ENCODE peak calls at places on chromosomes 1 and 21, in seven cellular contexts. H, Q, N, L, A, G and D are unnamed samples.

GRCh38 chr1:203059485-203059884 is 26.3 kb downstream of the MYOG start:
- DNase-seq in H (no peak), Q (no peak), N (no peak), L (no peak), A (no peak), G (no peak), D (no peak)

GRCh38 chr1:102970496-102971078 is 137.7 kb downstream of the COL11A1 start:
- DNase-seq in H (peak; percentile 88), Q (peak; percentile 42), N (peak; percentile 79), L (peak; percentile 7), A (peak; percentile 64), G (no peak), D (no peak)

GRCh38 chr1:218658899-218659298 is 313.8 kb downstream of the TGFB2 start:
- DNase-seq in H (peak; percentile 83), Q (peak; percentile 30), N (peak; percentile 72), L (no peak), A (peak; percentile 93), G (no peak), D (no peak)

GRCh38 chr1:229621663-229622062 is 4.3 kb downstream of the TAF5L start:
- DNase-seq in H (peak; percentile 23), Q (no peak), N (peak; percentile 43), L (no peak), A (no peak), G (no peak), D (no peak)

GRCh38 chr1:229759037-229759435 is 133.0 kb downstream of the URB2 start:
- DNase-seq in H (peak; percentile 28), Q (no peak), N (peak; percentile 28), L (no peak), A (peak; percentile 28), G (no peak), D (no peak)

GRCh38 chr1:207034998-207035397 is 2.4 kb upstream of the C1orf116 start:
- DNase-seq in H (peak; percentile 68), Q (no peak), N (peak; percentile 73), L (no peak), A (peak; percentile 60), G (no peak), D (no peak)

GRCh38 chr1:211526101-211526500 is 34.1 kb upstream of the RD3 start:
- DNase-seq in H (no peak), Q (no peak), N (no peak), L (no peak), A (no peak), G (no peak), D (no peak)

GRCh38 chr1:161487483-161487827 is 17.8 kb upstream of the FCGR2A start:
- DNase-seq in H (peak; percentile 82), Q (no peak), N (peak; percentile 37), L (no peak), A (peak; percentile 25), G (no peak), D (no peak)

GRCh38 chr1:79667848-79668696 is 661.5 kb upstream of the ADGRL4 start:
- DNase-seq in H (no peak), Q (no peak), N (no peak), L (no peak), A (no peak), G (no peak), D (no peak)

GRCh38 chr1:16422041-16422440 is 15.2 kb downstream of the SPATA21 start:
- DNase-seq in H (no peak), Q (no peak), N (no peak), L (no peak), A (no peak), G (no peak), D (no peak)

GRCh38 chr1:1059494-1060280 is 14.4 kb downstream of the RNF223 start:
- DNase-seq in H (peak; percentile 69), Q (peak; percentile 70), N (peak; percentile 90), L (peak; percentile 78), A (peak; percentile 72), G (peak; percentile 97), D (peak; percentile 89)
- TF ChIP-seq CTCF in H (no peak), Q (no peak), N (no peak), L (no peak), A (no peak), G (no peak), D (no peak)

GRCh38 chr21:33350676-33351075 is 25.9 kb downstream of the IFNAR1 start:
- DNase-seq in H (no peak), Q (no peak), N (no peak), L (no peak), A (no peak), G (no peak), D (no peak)
- TF ChIP-seq CTCF in H (no peak), Q (no peak), N (no peak), L (no peak), A (no peak), G (no peak), D (no peak)

DNA sequence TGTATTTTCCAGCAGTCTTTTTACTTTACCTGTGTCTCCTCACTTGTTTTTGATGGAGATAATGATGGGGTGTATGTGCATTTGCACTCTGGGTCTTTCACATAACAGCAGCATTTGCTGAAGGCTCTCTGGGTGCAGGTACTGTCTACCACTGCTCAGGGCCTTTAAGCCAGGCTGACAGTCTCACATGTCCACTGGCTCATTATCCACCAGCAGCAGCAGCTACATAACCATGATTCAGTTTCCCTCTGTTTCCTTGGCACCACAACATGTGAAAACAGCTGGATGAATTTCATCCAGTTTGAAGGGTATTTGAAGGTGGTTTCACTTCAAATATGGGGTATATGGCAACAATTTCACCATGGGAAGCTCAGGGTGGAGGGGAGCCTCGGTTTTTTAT is 41.2 kb upstream of the ROR1 start:
- DNase-seq in H (peak; percentile 74), Q (peak; percentile 42), N (peak; percentile 52), L (no peak), A (peak; percentile 59), G (no peak), D (no peak)
- TF ChIP-seq CTCF in H (no peak), Q (no peak), N (no peak), L (no peak), A (no peak), G (no peak), D (no peak)

DNA sequence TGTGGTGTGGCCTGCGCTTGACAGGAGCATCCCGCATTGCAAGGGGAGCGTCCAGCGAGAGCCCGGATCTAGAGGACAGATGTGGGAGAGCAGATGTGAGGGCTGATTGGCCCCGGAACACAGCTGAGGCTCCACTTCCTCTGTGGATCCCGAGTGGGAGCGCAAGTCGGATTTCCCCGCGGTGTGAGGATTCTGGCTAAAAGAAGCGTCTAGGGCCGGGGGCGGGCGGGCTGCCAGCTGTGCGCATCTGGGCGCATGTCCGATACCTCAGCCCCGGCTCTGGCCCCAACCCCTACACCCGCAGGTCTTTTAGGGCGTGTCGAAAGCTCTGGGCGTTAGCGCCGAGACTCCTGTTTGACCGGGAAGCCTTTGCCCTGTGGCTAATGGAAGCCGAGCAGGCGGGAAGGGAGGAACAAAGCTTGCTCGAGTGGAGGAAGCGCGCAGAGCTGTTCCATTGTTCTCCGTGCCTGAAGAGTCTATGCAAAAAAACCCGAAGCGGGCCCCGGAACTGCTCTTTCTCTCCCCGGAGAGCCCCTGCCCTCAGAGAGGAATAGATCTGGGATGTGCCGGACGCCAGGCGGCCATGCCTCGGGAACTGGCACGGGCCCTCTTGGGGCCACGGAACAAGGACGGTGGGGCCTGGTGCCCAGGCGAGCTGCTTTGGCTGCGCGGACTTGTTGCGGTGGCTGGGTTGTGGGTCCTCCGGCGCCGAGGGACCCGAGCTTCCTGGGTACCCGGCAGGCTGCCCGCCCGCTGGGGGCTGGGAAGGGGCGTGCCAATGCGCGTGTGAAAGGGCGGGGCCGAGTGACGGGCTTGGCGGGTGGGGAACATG is 111.1 kb downstream of the NAV1 start:
- DNase-seq in H (peak; percentile 77), Q (peak; percentile 65), N (peak; percentile 93), L (peak; percentile 63), A (peak; percentile 86), G (no peak), D (peak; percentile 81)
- TF ChIP-seq CTCF in H (no peak), Q (no peak), N (no peak), L (peak; percentile 11), A (no peak), G (no peak), D (no peak)

DNA sequence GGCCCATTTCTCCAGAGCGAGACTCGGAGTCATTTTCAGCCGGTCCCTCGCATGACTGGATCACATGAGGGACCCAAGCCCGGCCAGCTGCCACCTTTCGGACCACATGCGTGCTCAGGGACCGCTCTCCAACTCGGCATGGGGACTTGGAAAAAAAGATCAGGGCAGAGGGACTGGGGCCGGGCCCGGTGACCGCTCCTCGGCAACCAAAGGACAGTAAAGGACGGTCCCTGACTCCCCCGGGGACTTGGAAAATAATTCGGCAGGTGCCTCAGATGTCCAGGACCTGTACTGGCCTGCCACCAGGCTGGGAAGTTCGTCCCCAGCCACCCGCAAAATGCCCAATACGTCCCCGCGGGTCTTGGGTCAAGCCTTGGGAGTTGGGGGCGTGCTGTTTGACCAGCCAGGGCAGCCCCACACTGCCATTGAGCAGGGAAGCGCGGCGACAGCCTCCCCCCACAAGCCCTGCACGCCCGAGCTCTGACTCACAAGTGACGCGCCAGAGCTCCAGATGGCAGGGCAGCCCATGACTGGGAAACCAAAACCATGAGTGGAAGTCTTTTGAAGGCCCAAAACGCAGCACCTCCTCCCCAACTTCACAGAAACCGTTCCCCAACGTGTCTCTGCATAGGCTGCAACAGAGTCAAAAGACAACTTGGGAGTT is 134.5 kb downstream of the LIPI start:
- DNase-seq in H (no peak), Q (no peak), N (no peak), L (no peak), A (no peak), G (no peak), D (no peak)
- TF ChIP-seq CTCF in H (no peak), Q (no peak), N (no peak), L (no peak), A (no peak), G (no peak), D (no peak)

GRCh38 chr1:213066363-213066762 is 15.3 kb downstream of the RPS6KC1 start:
- DNase-seq in H (no peak), Q (no peak), N (no peak), L (no peak), A (no peak), G (no peak), D (no peak)

GRCh38 chr1:213065800-213066199 is 14.8 kb downstream of the RPS6KC1 start:
- DNase-seq in H (no peak), Q (no peak), N (no peak), L (no peak), A (no peak), G (no peak), D (no peak)

GRCh38 chr1:213057264-213058059 is 6.4 kb downstream of the RPS6KC1 start:
- DNase-seq in H (no peak), Q (no peak), N (no peak), L (no peak), A (no peak), G (no peak), D (no peak)

GRCh38 chr1:213060836-213061235 is 9.8 kb downstream of the RPS6KC1 start:
- DNase-seq in H (no peak), Q (no peak), N (no peak), L (no peak), A (no peak), G (no peak), D (no peak)

DNA sequence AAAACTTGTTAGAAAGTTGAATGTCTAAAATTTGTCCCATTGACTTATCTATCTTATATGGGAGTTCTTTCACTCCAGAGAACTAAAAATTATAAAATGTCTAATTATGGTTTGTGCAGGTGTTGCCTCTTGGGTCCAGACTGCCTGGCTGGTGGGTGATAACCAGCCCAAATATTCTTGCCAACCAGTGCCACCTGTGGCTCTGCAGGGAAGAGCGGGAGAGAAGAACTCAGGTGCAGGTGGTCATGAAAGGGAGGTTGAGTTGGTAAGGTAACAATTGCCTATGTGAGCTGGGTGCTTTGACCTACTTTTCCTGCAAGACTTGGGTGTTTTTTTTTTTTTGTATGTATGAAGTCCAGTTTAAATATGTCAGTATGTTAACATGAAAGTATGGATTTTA is 10.2 kb downstream of the RPS6KC1 start:
- DNase-seq in H (no peak), Q (no peak), N (no peak), L (no peak), A (no peak), G (no peak), D (no peak)
- TF ChIP-seq CTCF in H (no peak), Q (no peak), N (no peak), L (peak; percentile 4), A (no peak), G (no peak), D (no peak)